ENCODE peak calls at places on chromosomes 7 and 10, in eight cellular contexts. C is heart left ventricle, B is DND-41, H is fibroblast of villous mesenchyme, Y is fibroblast of pulmonary artery, O is Peyer's patch, Z is Caco-2, L is psoas muscle. D is an unnamed sample.
A peak's percentile ranks its signal among the peaks of the same experiment; 100 is the strongest.

GRCh38 chr7:151550601-151551286 is 31.0 kb upstream of the RHEB start:
- DNase-seq in C (no peak), B (no peak), H (peak; percentile 95), Y (peak; percentile 78), O (no peak), Z (no peak), L (no peak), D (no peak)

GRCh38 chr7:155798673-155799439 is 13.4 kb downstream of the SHH start:
- DNase-seq in C (no peak), B (no peak), H (no peak), Y (no peak), O (peak; percentile 20), Z (no peak), L (no peak), D (no peak)

GRCh38 chr7:117715784-117716445 is 157.3 kb downstream of the CTTNBP2 start:
- DNase-seq in C (no peak), B (peak; percentile 79), H (peak; percentile 73), Y (peak; percentile 81), O (no peak), Z (peak; percentile 75), L (no peak), D (peak; percentile 93)

GRCh38 chr7:122457325-122457724 is 152.8 kb upstream of the FEZF1 start:
- DNase-seq in C (no peak), B (no peak), H (no peak), Y (no peak), O (no peak), Z (no peak), L (no peak), D (no peak)

GRCh38 chr7:41029072-41029492 is 673.8 kb downstream of the INHBA start:
- DNase-seq in C (no peak), B (no peak), H (peak; percentile 88), Y (peak; percentile 88), O (no peak), Z (no peak), L (no peak), D (no peak)

GRCh38 chr7:149036676-149037075 is 8.4 kb upstream of the PDIA4 start:
- DNase-seq in C (no peak), B (no peak), H (no peak), Y (no peak), O (no peak), Z (no peak), L (no peak), D (no peak)

GRCh38 chr7:44811093-44811492 is 14.6 kb downstream of the PPIA start:
- DNase-seq in C (no peak), B (no peak), H (no peak), Y (no peak), O (no peak), Z (no peak), L (no peak), D (no peak)

GRCh38 chr7:22658031-22658430 is 69.0 kb upstream of the IL6 start:
- DNase-seq in C (no peak), B (no peak), H (no peak), Y (no peak), O (no peak), Z (no peak), L (no peak), D (no peak)

GRCh38 chr10:17147884-17148494 is 18.4 kb upstream of the CUBN start:
- DNase-seq in C (no peak), B (no peak), H (peak; percentile 82), Y (peak; percentile 90), O (no peak), Z (peak; percentile 65), L (no peak), D (no peak)

GRCh38 chr7:2523941-2524807 is 4.6 kb downstream of the LFNG start:
- DNase-seq in C (peak; percentile 87), B (no peak), H (peak; percentile 39), Y (peak; percentile 65), O (peak; percentile 98), Z (no peak), L (peak; percentile 84), D (peak; percentile 47)

GRCh38 chr7:111752022-111752582 is 189.8 kb upstream of the IMMP2L start:
- DNase-seq in C (peak; percentile 39), B (peak; percentile 74), H (peak; percentile 56), Y (peak; percentile 78), O (no peak), Z (peak; percentile 64), L (peak; percentile 39), D (no peak)

GRCh38 chr10:129932182-129932581 is 31.9 kb downstream of the EBF3 start:
- DNase-seq in C (no peak), B (no peak), H (no peak), Y (no peak), O (peak; percentile 25), Z (no peak), L (no peak), D (no peak)

GRCh38 chr10:84336406-84336805 is 8.0 kb downstream of the CCSER2 start:
- DNase-seq in C (no peak), B (no peak), H (no peak), Y (no peak), O (no peak), Z (peak; percentile 25), L (no peak), D (no peak)

GRCh38 chr10:13890617-13891541 is 304.1 kb downstream of the PRPF18 start:
- DNase-seq in C (peak; percentile 48), B (no peak), H (peak; percentile 40), Y (peak; percentile 59), O (no peak), Z (no peak), L (peak; percentile 44), D (no peak)

GRCh38 chr10:97901381-97901780 is 51.7 kb downstream of the GOLGA7B start:
- DNase-seq in C (no peak), B (no peak), H (no peak), Y (no peak), O (peak; percentile 20), Z (no peak), L (no peak), D (no peak)

GRCh38 chr7:47778153-47778661 is 170.1 kb downstream of the PKD1L1 start:
- DNase-seq in C (no peak), B (no peak), H (no peak), Y (no peak), O (no peak), Z (peak; percentile 63), L (no peak), D (no peak)

GRCh38 chr10:69270990-69271389 is 7.3 kb upstream of the HK1 start:
- DNase-seq in C (no peak), B (no peak), H (no peak), Y (no peak), O (no peak), Z (no peak), L (no peak), D (no peak)

GRCh38 chr10:92696606-92697383 is 7.0 kb downstream of the HHEX start:
- DNase-seq in C (no peak), B (no peak), H (no peak), Y (no peak), O (no peak), Z (no peak), L (no peak), D (no peak)

GRCh38 chr7:38855389-38855788 is 53.6 kb downstream of the VPS41 start:
- DNase-seq in C (no peak), B (no peak), H (no peak), Y (no peak), O (no peak), Z (no peak), L (no peak), D (no peak)

GRCh38 chr7:73809454-73810090 is 21.2 kb upstream of the CLDN4 start:
- DNase-seq in C (no peak), B (no peak), H (no peak), Y (no peak), O (peak; percentile 85), Z (no peak), L (no peak), D (no peak)

GRCh38 chr10:132109341-132110072 is 43.8 kb downstream of the JAKMIP3 start:
- DNase-seq in C (peak; percentile 18), B (peak; percentile 1), H (no peak), Y (peak; percentile 18), O (peak; percentile 13), Z (no peak), L (no peak), D (no peak)

GRCh38 chr10:32054087-32054486 is 2.1 kb downstream of the KIF5B start:
- DNase-seq in C (no peak), B (no peak), H (peak; percentile 95), Y (peak; percentile 66), O (no peak), Z (peak; percentile 24), L (no peak), D (peak; percentile 42)

GRCh38 chr10:32048282-32048681 is 7.9 kb downstream of the KIF5B start:
- DNase-seq in C (no peak), B (no peak), H (no peak), Y (no peak), O (no peak), Z (no peak), L (no peak), D (no peak)

GRCh38 chr10:32055478-32056135 is 618 bp downstream of the KIF5B start:
- DNase-seq in C (peak; percentile 77), B (peak; percentile 67), H (peak; percentile 62), Y (peak; percentile 70), O (peak; percentile 79), Z (peak; percentile 89), L (peak; percentile 66), D (no peak)

GRCh38 chr10:32049113-32049512 is 7.1 kb downstream of the KIF5B start:
- DNase-seq in C (no peak), B (no peak), H (no peak), Y (no peak), O (no peak), Z (no peak), L (no peak), D (no peak)

GRCh38 chr10:32050145-32050544 is 6.1 kb downstream of the KIF5B start:
- DNase-seq in C (no peak), B (no peak), H (no peak), Y (no peak), O (no peak), Z (no peak), L (no peak), D (no peak)
- H3K4me3 ChIP-seq in C (no peak overlapping the region), B (peak overlapping the region; percentile 8), H (no peak overlapping the region), Y (no peak overlapping the region), O (no peak overlapping the region), Z (no peak overlapping the region), L (no peak overlapping the region), D (no peak overlapping the region)

GRCh38 chr7:100827330-100828226 is at the start of gene EPHB4:
- DNase-seq in C (peak; percentile 88), B (no peak), H (peak; percentile 91), Y (peak; percentile 89), O (peak; percentile 78), Z (peak; percentile 93), L (peak; percentile 74), D (no peak)
- H3K4me3 ChIP-seq in C (peak within 1 kb of the TSS; percentile 69), B (no peak within 1 kb of the TSS), H (peak within 1 kb of the TSS; percentile 82), Y (peak within 1 kb of the TSS; percentile 77), O (peak within 1 kb of the TSS; percentile 76), Z (peak within 1 kb of the TSS; percentile 71), L (peak within 1 kb of the TSS; percentile 67), D (peak within 1 kb of the TSS; percentile 74)

DNA sequence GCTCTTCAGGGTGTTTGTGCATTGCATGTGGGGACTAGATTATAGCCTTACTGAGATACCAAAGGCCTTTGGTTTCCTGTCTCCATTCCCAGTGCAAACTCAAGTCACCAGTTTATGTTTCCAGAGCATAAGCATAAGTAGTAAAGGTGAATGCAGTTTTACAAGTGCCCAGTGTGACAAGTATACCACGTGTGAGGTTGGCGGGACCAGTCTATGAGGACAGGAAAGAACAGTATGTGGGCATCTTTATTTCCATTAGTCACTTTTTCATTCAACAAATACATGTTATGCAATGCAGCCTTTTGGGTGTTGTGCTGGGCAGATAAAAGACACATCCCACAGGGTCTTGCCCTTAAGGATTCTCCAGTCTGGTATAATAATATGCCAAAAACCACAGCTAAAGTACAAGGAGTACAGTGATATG is 146.5 kb downstream of the ARID5B start:
- DNase-seq in C (no peak), B (no peak), H (peak; percentile 89), Y (peak; percentile 62), O (no peak), Z (no peak), L (no peak), D (no peak)
- H3K4me3 ChIP-seq in C (no peak overlapping the region), B (no peak overlapping the region), H (no peak overlapping the region), Y (no peak overlapping the region), O (no peak overlapping the region), Z (no peak overlapping the region), L (peak overlapping the region; percentile 83), D (no peak overlapping the region)

GRCh38 chr7:95396136-95397032 is at the start of gene PON3:
- DNase-seq in C (peak; percentile 18), B (no peak), H (no peak), Y (no peak), O (peak; percentile 76), Z (peak; percentile 81), L (peak; percentile 20), D (no peak)
- H3K4me3 ChIP-seq in C (peak within 1 kb of the TSS; percentile 27), B (no peak within 1 kb of the TSS), H (peak within 1 kb of the TSS; percentile 49), Y (peak within 1 kb of the TSS; percentile 46), O (peak within 1 kb of the TSS; percentile 63), Z (peak within 1 kb of the TSS; percentile 83), L (peak within 1 kb of the TSS; percentile 64), D (no peak within 1 kb of the TSS)

D was measured in LNCaP clone FGC.